ENCODE peak calls at places on chromosomes 2 and 18, in seven cellular contexts. G is heart left ventricle, W is left lung, E is right lobe of liver, H is uterus, M is cardiac fibroblast, V is sigmoid colon. Q is an unnamed sample.
A peak's percentile ranks its signal among the peaks of the same experiment; 100 is the strongest.

GRCh38 chr2:118168606-118169005 is 80.3 kb downstream of the INSIG2 start:
- DNase-seq in V (no peak), H (no peak), M (no peak), G (no peak), W (no peak), E (no peak), Q (no peak)

GRCh38 chr18:46335551-46336059 is 231.4 kb downstream of the HAUS1 start:
- DNase-seq in V (peak; percentile 58), W (no peak), G (no peak), M (no peak), E (no peak), H (no peak), Q (no peak)

GRCh38 chr18:59301974-59302373 is 16.5 kb downstream of the CPLX4 start:
- DNase-seq in E (no peak), M (no peak), G (no peak), V (no peak), W (no peak), H (no peak), Q (no peak)

GRCh38 chr2:129468879-129469278 is 510.6 kb upstream of the RAB6C start:
- DNase-seq in W (no peak), M (no peak), G (no peak), H (no peak), V (no peak), E (no peak), Q (no peak)

GRCh38 chr18:76405280-76405679 is 89.8 kb downstream of the ZNF516 start:
- DNase-seq in M (no peak), W (no peak), H (no peak), G (no peak), E (no peak), V (no peak), Q (no peak)

GRCh38 chr2:47074691-47075090 is 80.4 kb downstream of the STPG4 start:
- DNase-seq in E (no peak), M (no peak), W (no peak), G (no peak), H (no peak), V (no peak), Q (no peak)

GRCh38 chr2:174442546-174443510 is 44.0 kb downstream of the GPR155 start:
- DNase-seq in V (no peak), W (no peak), G (no peak), M (peak; percentile 84), E (no peak), H (no peak), Q (no peak)

GRCh38 chr2:94874277-94874997 is 3.2 kb downstream of the TEKT4 start:
- DNase-seq in W (no peak), E (peak; percentile 59), M (peak; percentile 9), G (peak; percentile 66), H (no peak), V (no peak), Q (peak; percentile 41)

GRCh38 chr2:160096414-160096813 is 34.0 kb upstream of the PLA2R1 start:
- DNase-seq in M (peak; percentile 31), E (no peak), W (no peak), H (no peak), G (no peak), V (no peak), Q (no peak)

GRCh38 chr2:20630967-20631366 is 19.9 kb downstream of the HS1BP3 start:
- DNase-seq in G (peak; percentile 18), M (no peak), E (no peak), W (no peak), V (no peak), H (no peak), Q (no peak)

GRCh38 chr2:235127909-235128308 is 176.1 kb downstream of the SH3BP4 start:
- DNase-seq in M (peak; percentile 10), W (no peak), G (no peak), E (no peak), H (no peak), V (no peak), Q (no peak)

GRCh38 chr2:129936334-129936934 is 43.0 kb upstream of the RAB6C start:
- DNase-seq in V (no peak), H (no peak), E (no peak), W (no peak), G (no peak), M (no peak), Q (no peak)

GRCh38 chr2:241898681-241899270 is 29.2 kb downstream of the RTP5 start:
- DNase-seq in E (peak; percentile 42), H (no peak), M (no peak), W (no peak), V (peak; percentile 50), G (peak; percentile 51), Q (peak; percentile 23)

GRCh38 chr2:23826771-23827170 is 100.2 kb downstream of the ATAD2B start:
- DNase-seq in E (no peak), M (no peak), V (no peak), G (no peak), W (no peak), H (no peak), Q (no peak)

GRCh38 chr2:20164061-20164733 is 60.7 kb downstream of the SDC1 start:
- DNase-seq in W (no peak), M (peak; percentile 19), E (no peak), G (no peak), H (no peak), V (no peak), Q (no peak)

GRCh38 chr2:15667579-15668556 is 76.2 kb downstream of the DDX1 start:
- DNase-seq in W (no peak), E (no peak), H (no peak), V (no peak), M (peak; percentile 60), G (no peak), Q (no peak)

GRCh38 chr2:221104391-221104811 is 467.7 kb downstream of the EPHA4 start:
- DNase-seq in V (no peak), H (peak; percentile 56), G (peak; percentile 86), W (peak; percentile 43), M (peak; percentile 0), E (peak; percentile 49), Q (peak; percentile 59)

GRCh38 chr2:120958623-120959366 is 223.1 kb downstream of the GLI2 start:
- DNase-seq in H (no peak), G (no peak), M (peak; percentile 18), W (no peak), V (no peak), E (no peak), Q (no peak)

GRCh38 chr2:180979935-180980184 is 545 bp upstream of the UBE2E3 start:
- DNase-seq in M (peak; percentile 45), G (no peak), H (no peak), W (no peak), V (no peak), E (no peak), Q (no peak)

GRCh38 chr2:42442774-42443173 is 51.0 kb downstream of the KCNG3 start:
- DNase-seq in G (no peak), E (no peak), W (no peak), V (no peak), M (no peak), H (no peak), Q (no peak)

GRCh38 chr2:47016172-47016913 is 100.7 kb upstream of the MCFD2 start:
- DNase-seq in G (peak; percentile 41), E (no peak), H (no peak), M (peak; percentile 83), W (peak; percentile 59), V (no peak), Q (no peak)

GRCh38 chr2:112967023-112967422 is 10.8 kb upstream of the IL36G start:
- DNase-seq in H (no peak), M (no peak), V (no peak), G (no peak), W (no peak), E (no peak), Q (no peak)

DNA sequence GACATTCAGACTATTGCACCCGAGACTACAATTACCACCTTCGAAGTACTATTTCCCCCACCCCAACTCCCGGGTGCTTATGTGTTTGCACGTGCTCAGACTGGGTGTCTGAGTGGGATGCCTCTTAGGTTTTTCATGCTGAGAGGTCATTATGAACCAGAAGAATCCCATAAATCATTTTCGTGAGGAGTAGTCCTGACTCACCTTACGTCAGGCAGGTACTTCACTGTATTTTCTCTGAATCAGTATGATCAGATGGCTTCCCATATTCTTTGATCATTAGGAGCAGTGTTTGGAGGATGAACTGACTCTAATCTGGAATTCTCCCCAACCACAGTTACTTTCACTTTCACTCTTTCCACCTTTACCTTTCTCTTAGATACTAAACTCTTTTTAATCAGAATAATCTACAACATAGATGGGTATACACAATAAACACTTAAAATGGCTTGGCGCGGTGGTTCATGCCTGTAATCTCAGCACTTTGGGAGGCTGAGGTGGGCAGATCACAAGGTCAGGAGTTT is 38.4 kb upstream of the STAT4 start:
- DNase-seq in W (no peak), V (no peak), G (no peak), H (no peak), E (no peak), M (no peak), Q (no peak)
- H3K4me3 ChIP-seq in W (no peak overlapping the region), V (no peak overlapping the region), G (no peak overlapping the region), H (no peak overlapping the region), E (no peak overlapping the region), M (no peak overlapping the region), Q (no peak overlapping the region)

GRCh38 chr2:238284802-238285515 is 3.5 kb downstream of the PER2 start:
- DNase-seq in M (no peak), E (peak; percentile 80), W (no peak), G (no peak), H (no peak), V (peak; percentile 56), Q (peak; percentile 68)

GRCh38 chr2:238286987-238287386 is 1.4 kb downstream of the PER2 start:
- DNase-seq in E (no peak), M (no peak), V (peak; percentile 63), H (no peak), W (no peak), G (no peak), Q (peak; percentile 29)

GRCh38 chr2:238285653-238286082 is 2.7 kb downstream of the PER2 start:
- DNase-seq in M (peak; percentile 98), E (peak; percentile 92), W (peak; percentile 85), V (peak; percentile 96), G (no peak), H (peak; percentile 86), Q (no peak)

GRCh38 chr2:238286551-238286950 is 1.9 kb downstream of the PER2 start:
- DNase-seq in E (peak; percentile 90), M (peak; percentile 94), V (peak; percentile 93), H (peak; percentile 70), W (peak; percentile 73), G (no peak), Q (peak; percentile 86)

DNA sequence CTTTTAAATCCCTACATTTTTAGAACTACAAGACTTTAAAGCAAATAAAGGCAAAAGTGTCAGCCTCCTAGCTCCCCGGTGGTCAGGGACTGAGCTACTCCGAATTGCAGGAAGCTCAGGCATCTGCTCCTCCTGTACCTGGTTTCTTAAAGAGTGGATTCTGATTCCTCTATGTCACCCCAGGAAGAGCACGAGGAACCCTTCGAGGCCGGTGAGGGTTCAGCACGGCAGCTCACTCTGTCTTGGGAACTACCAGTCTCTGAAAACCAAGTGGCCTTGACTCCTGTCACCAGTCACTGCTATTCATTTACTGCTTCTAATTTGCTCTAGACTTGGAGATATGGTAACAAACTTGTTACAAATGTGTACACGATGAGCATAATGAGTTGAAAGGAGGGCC is 2.3 kb downstream of the PER2 start:
- DNase-seq in M (no peak), G (no peak), E (no peak), V (no peak), H (no peak), W (no peak), Q (no peak)
- H3K4me3 ChIP-seq in M (no peak overlapping the region), G (no peak overlapping the region), E (no peak overlapping the region), V (no peak overlapping the region), H (no peak overlapping the region), W (no peak overlapping the region), Q (no peak overlapping the region)

GRCh38 chr2:200379481-200380120 is 73.1 kb downstream of the SPATS2L start:
- DNase-seq in W (no peak), H (no peak), V (no peak), G (no peak), M (no peak), E (no peak), Q (no peak)
- H3K4me3 ChIP-seq in W (no peak overlapping the region), H (no peak overlapping the region), V (no peak overlapping the region), G (no peak overlapping the region), M (no peak overlapping the region), E (no peak overlapping the region), Q (no peak overlapping the region)

GRCh38 chr2:69755862-69756467 is 14.0 kb downstream of the ANXA4 start:
- DNase-seq in E (no peak), M (peak; percentile 71), W (no peak), V (no peak), G (no peak), H (no peak), Q (no peak)
- H3K4me3 ChIP-seq in E (no peak overlapping the region), M (no peak overlapping the region), W (no peak overlapping the region), V (no peak overlapping the region), G (no peak overlapping the region), H (no peak overlapping the region), Q (no peak overlapping the region)

Q was measured in pancreas.